ENCODE peak calls at places on chromosomes 5 and 9, in eight cellular contexts. One of them, this sample, is unnamed.

GRCh38 chr9:121682201-121682600 is 30.8 kb downstream of the DAB2IP start:
- DNase-seq in A549: no peak
- DNase-seq in stomach: no peak
- DNase-seq in sigmoid colon: no peak
- DNase-seq in K562: no peak
- DNase-seq in ovary: no peak
- DNase-seq in tibial nerve: no peak
- DNase-seq in HepG2: no peak
- DNase-seq in this sample: no peak

GRCh38 chr5:175321927-175322532 is 122.0 kb downstream of the DRD1 start:
- DNase-seq in A549: peak; percentile 36
- DNase-seq in stomach: no peak
- DNase-seq in sigmoid colon: no peak
- DNase-seq in K562: peak; percentile 59
- DNase-seq in ovary: no peak
- DNase-seq in tibial nerve: no peak
- DNase-seq in HepG2: peak; percentile 28
- DNase-seq in this sample: no peak

GRCh38 chr5:53326420-53327153 is 153.8 kb upstream of the FST start:
- DNase-seq in A549: no peak
- DNase-seq in stomach: no peak
- DNase-seq in sigmoid colon: no peak
- DNase-seq in K562: no peak
- DNase-seq in ovary: no peak
- DNase-seq in tibial nerve: no peak
- DNase-seq in HepG2: no peak
- DNase-seq in this sample: no peak

GRCh38 chr5:10987881-10988504 is 227.0 kb upstream of the DAP start:
- DNase-seq in A549: peak; percentile 56
- DNase-seq in stomach: peak; percentile 73
- DNase-seq in sigmoid colon: no peak
- DNase-seq in K562: peak; percentile 83
- DNase-seq in ovary: peak; percentile 31
- DNase-seq in tibial nerve: no peak
- DNase-seq in HepG2: peak; percentile 43
- DNase-seq in this sample: peak; percentile 62

GRCh38 chr9:126474786-126475485 is 138.8 kb upstream of the LMX1B start:
- DNase-seq in A549: peak; percentile 72
- DNase-seq in stomach: no peak
- DNase-seq in sigmoid colon: no peak
- DNase-seq in K562: no peak
- DNase-seq in ovary: no peak
- DNase-seq in tibial nerve: no peak
- DNase-seq in HepG2: no peak
- DNase-seq in this sample: no peak

GRCh38 chr5:138264183-138264582 is 10.2 kb downstream of the GFRA3 start:
- DNase-seq in A549: no peak
- DNase-seq in stomach: no peak
- DNase-seq in sigmoid colon: no peak
- DNase-seq in K562: no peak
- DNase-seq in ovary: no peak
- DNase-seq in tibial nerve: no peak
- DNase-seq in HepG2: no peak
- DNase-seq in this sample: no peak

GRCh38 chr9:121576281-121577075 is 75.0 kb upstream of the DAB2IP start:
- DNase-seq in A549: no peak
- DNase-seq in stomach: no peak
- DNase-seq in sigmoid colon: no peak
- DNase-seq in K562: peak; percentile 12
- DNase-seq in ovary: no peak
- DNase-seq in tibial nerve: no peak
- DNase-seq in HepG2: peak; percentile 25
- DNase-seq in this sample: no peak

GRCh38 chr9:107249665-107250285 is 33.3 kb upstream of the RAD23B start:
- DNase-seq in A549: no peak
- DNase-seq in stomach: no peak
- DNase-seq in sigmoid colon: no peak
- DNase-seq in K562: no peak
- DNase-seq in ovary: no peak
- DNase-seq in tibial nerve: no peak
- DNase-seq in HepG2: no peak
- DNase-seq in this sample: no peak

GRCh38 chr5:150339165-150339564 is 18.3 kb upstream of the TCOF1 start:
- DNase-seq in A549: no peak
- DNase-seq in stomach: no peak
- DNase-seq in sigmoid colon: no peak
- DNase-seq in K562: no peak
- DNase-seq in ovary: no peak
- DNase-seq in tibial nerve: no peak
- DNase-seq in HepG2: no peak
- DNase-seq in this sample: no peak

GRCh38 chr5:172904643-172905345 is 54.4 kb upstream of the RPL26L1 start:
- DNase-seq in A549: peak; percentile 78
- DNase-seq in stomach: peak; percentile 96
- DNase-seq in sigmoid colon: peak; percentile 96
- DNase-seq in K562: no peak
- DNase-seq in ovary: peak; percentile 62
- DNase-seq in tibial nerve: peak; percentile 55
- DNase-seq in HepG2: peak; percentile 19
- DNase-seq in this sample: peak; percentile 89

GRCh38 chr9:89436963-89437625 is 60.8 kb downstream of the SEMA4D start:
- DNase-seq in A549: no peak
- DNase-seq in stomach: peak; percentile 84
- DNase-seq in sigmoid colon: no peak
- DNase-seq in K562: no peak
- DNase-seq in ovary: no peak
- DNase-seq in tibial nerve: no peak
- DNase-seq in HepG2: no peak
- DNase-seq in this sample: peak; percentile 81

GRCh38 chr5:7638456-7638855 is 212.5 kb downstream of the CFAP90 start:
- DNase-seq in A549: no peak
- DNase-seq in stomach: no peak
- DNase-seq in sigmoid colon: peak; percentile 65
- DNase-seq in K562: no peak
- DNase-seq in ovary: no peak
- DNase-seq in tibial nerve: no peak
- DNase-seq in HepG2: no peak
- DNase-seq in this sample: no peak

GRCh38 chr9:78115073-78115472 is 83.5 kb upstream of the GNAQ start:
- DNase-seq in A549: peak; percentile 7
- DNase-seq in stomach: no peak
- DNase-seq in sigmoid colon: no peak
- DNase-seq in K562: peak; percentile 44
- DNase-seq in ovary: no peak
- DNase-seq in tibial nerve: no peak
- DNase-seq in HepG2: peak; percentile 23
- DNase-seq in this sample: no peak

GRCh38 chr5:128228506-128228905 is 144.9 kb downstream of the SLC12A2 start:
- DNase-seq in A549: no peak
- DNase-seq in stomach: no peak
- DNase-seq in sigmoid colon: no peak
- DNase-seq in K562: no peak
- DNase-seq in ovary: no peak
- DNase-seq in tibial nerve: no peak
- DNase-seq in HepG2: no peak
- DNase-seq in this sample: no peak

DNA sequence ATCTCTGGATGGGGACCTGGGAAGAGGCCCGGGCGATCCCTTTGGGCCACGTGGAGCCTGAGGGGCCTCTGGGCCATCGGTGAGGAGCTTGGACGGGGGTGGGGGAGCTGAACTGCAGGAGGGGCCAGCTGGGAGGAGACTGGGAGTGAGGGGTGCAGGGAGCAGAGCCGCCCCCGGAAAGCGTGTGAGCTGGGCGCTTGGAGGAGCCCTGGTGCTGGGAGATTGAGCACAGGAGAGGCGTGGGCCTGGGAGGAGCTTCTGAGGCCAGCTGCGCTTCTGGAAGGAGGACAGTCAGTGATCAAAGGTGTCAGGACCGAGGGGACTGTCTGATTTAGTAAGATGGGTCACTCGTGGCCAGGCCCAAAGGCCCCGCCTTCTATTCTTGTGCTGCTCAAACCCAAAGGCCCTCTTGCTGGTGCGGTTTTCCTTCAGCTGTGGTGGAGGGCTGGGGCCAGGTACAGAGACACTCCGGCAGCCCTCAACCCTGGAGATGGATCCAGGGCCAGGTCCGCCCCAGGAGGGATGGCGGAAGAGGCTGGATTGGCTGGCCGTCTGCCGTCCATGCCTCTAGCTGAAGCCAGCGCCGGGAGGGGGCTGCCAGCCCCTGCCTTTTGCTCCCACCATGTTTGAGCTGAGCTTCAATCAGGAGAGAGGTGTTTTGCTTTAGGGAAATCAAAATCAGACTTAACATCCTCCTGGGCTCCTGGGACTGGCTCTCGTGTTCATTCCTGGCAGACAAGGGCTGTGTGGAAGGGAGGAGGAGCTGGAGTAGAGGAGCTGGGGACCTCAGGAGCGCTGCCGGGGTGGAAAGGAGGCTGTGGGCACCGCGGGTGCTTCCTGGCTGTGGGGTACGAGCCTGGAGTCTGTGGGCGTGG is 21.6 kb downstream of the NCS1 start:
- DNase-seq in A549: no peak
- DNase-seq in stomach: no peak
- DNase-seq in sigmoid colon: no peak
- DNase-seq in K562: peak; percentile 35
- DNase-seq in ovary: no peak
- DNase-seq in tibial nerve: no peak
- DNase-seq in HepG2: no peak
- DNase-seq in this sample: no peak
- TF ChIP-seq EP300 in A549: no peak
- TF ChIP-seq EP300 in stomach: no peak
- TF ChIP-seq EP300 in sigmoid colon: no peak
- TF ChIP-seq EP300 in K562: no peak
- TF ChIP-seq EP300 in ovary: no peak
- TF ChIP-seq EP300 in tibial nerve: no peak
- TF ChIP-seq EP300 in HepG2: no peak
- TF ChIP-seq EP300 in this sample: no peak

DNA sequence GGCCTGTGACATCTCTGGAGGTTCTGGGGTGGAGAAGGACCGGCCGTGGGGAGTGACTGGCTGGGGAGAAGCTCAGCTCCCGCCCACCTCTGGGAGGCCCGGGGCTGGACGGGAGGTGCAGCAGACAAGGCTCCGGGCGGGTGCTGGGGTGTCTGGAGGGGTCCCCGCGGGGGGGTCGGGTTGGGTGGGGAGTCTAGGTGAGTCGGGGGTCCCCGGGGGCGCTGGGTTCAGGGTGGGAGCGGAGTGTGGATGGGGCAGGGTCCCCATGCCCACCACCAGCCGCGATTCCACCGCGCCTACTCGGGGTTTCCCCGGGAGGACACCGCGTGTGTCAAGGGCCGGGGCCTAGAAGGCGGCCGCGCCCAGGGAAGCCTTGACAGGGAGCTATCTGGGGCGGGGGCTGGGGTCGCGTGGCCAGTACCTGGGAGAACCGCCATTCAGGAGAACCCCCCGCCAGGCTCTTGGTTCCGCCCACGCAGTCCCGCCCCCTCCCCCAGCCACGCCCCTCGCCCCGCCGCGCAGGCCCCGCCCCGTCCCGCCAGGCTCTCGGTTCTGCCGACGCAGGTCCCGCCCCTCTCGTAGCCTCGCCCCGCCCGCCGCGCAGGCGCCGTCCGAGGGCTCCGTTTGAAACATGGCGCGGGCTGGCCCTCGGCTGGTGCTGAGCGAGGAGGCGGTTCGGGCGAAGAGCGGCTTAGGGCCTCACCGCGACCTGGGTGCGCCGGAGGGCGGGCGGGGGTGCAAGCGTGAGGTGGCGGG is at the start of gene CEP72:
- DNase-seq in A549: peak; percentile 88
- DNase-seq in stomach: peak; percentile 92
- DNase-seq in sigmoid colon: peak; percentile 94
- DNase-seq in K562: peak; percentile 93
- DNase-seq in ovary: peak; percentile 93
- DNase-seq in tibial nerve: peak; percentile 77
- DNase-seq in HepG2: peak; percentile 68
- DNase-seq in this sample: peak; percentile 94
- TF ChIP-seq POLR2A in A549: peak; percentile 63
- TF ChIP-seq POLR2A in stomach: no peak
- TF ChIP-seq POLR2A in sigmoid colon: no peak
- TF ChIP-seq POLR2A in K562: peak; percentile 58
- TF ChIP-seq POLR2A in ovary: no peak
- TF ChIP-seq POLR2A in tibial nerve: no peak
- TF ChIP-seq POLR2A in HepG2: no peak
- TF ChIP-seq POLR2A in this sample: no peak

GRCh38 chr5:41392016-41392415 is 118.4 kb downstream of the PLCXD3 start:
- DNase-seq in A549: no peak
- DNase-seq in stomach: no peak
- DNase-seq in sigmoid colon: no peak
- DNase-seq in K562: no peak
- DNase-seq in ovary: no peak
- DNase-seq in tibial nerve: no peak
- DNase-seq in HepG2: no peak
- DNase-seq in this sample: no peak
- H3K4me1 ChIP-seq in A549: no peaks in the 10 kb centered on the region
- H3K4me1 ChIP-seq in stomach: no peaks in the 10 kb centered on the region
- H3K4me1 ChIP-seq in sigmoid colon: no peaks in the 10 kb centered on the region
- H3K4me1 ChIP-seq in K562: no peaks in the 10 kb centered on the region
- H3K4me1 ChIP-seq in ovary: no peaks in the 10 kb centered on the region
- H3K4me1 ChIP-seq in tibial nerve: no peaks in the 10 kb centered on the region
- H3K4me1 ChIP-seq in HepG2: no peaks in the 10 kb centered on the region
- H3K4me1 ChIP-seq in this sample: no peaks in the 10 kb centered on the region

DNA sequence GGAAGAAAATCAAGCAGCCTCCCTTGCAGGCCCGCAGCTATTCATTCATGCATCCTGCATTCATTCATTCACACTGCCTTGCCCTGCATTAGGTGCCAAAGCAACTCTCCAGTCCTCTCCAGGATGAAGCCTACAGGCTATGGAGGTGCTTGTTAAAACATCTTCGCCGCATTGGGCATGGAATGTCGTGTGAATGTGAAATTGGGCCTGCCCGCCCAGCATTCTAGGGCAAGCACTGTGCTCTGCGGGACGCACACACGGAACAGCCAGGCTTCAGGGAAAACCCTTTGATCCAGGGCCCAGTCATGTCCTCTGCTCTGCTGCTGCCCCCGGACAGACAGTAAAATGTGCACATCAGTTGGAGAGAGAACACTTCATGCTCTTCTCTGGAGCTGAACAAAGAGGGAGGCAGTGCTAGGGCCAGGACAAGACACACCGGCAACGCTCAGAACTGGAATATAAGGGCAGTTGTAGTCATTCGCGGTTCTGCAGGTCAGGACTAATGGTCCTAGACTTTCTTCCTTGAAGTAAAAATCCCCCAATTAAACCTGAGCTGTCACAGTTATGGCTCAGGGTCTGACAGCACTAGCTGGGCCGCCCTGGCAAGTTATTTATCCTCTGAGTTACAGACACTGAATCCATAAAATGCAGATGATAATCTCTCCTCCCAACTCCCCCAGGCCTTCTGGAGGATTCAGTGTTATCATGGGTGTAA is 165.9 kb downstream of the COL23A1 start:
- DNase-seq in A549: no peak
- DNase-seq in stomach: no peak
- DNase-seq in sigmoid colon: no peak
- DNase-seq in K562: no peak
- DNase-seq in ovary: no peak
- DNase-seq in tibial nerve: no peak
- DNase-seq in HepG2: no peak
- DNase-seq in this sample: no peak
- TF ChIP-seq EP300 in A549: no peak
- TF ChIP-seq EP300 in stomach: no peak
- TF ChIP-seq EP300 in sigmoid colon: no peak
- TF ChIP-seq EP300 in K562: no peak
- TF ChIP-seq EP300 in ovary: no peak
- TF ChIP-seq EP300 in tibial nerve: no peak
- TF ChIP-seq EP300 in HepG2: no peak
- TF ChIP-seq EP300 in this sample: no peak

This sample was measured in transverse colon.